ENCODE peak calls at places on chromosomes 13 and 19, in six cellular contexts. Y is AG04450, S is GM23338, A is HFF-Myc, X is uterus, G is upper lobe of right lung. T is an unnamed sample.

GRCh38 chr13:34931572-34931971 is 10.5 kb upstream of the NBEA start:
- DNase-seq in Y (no peak), S (no peak), G (no peak), X (no peak), A (no peak), T (no peak)

GRCh38 chr19:55091126-55091910 is 15.6 kb downstream of the EPS8L1 start:
- DNase-seq in Y (no peak), G (no peak), X (no peak), A (no peak), S (no peak), T (no peak)

GRCh38 chr13:44294868-44295267 is 78.8 kb upstream of the SERP2 start:
- DNase-seq in Y (no peak), A (no peak), X (no peak), G (no peak), S (no peak), T (no peak)

GRCh38 chr13:97879646-97880297 is 73.7 kb upstream of the IPO5 start:
- DNase-seq in G (no peak), A (peak; percentile 55), X (no peak), Y (peak; percentile 78), S (peak; percentile 39), T (peak; percentile 47)

GRCh38 chr19:50416815-50417137 is 2.0 kb upstream of the SPIB start:
- DNase-seq in X (no peak), G (no peak), Y (no peak), A (no peak), S (no peak), T (no peak)

GRCh38 chr13:41465215-41465907 is 8.0 kb downstream of the RGCC start:
- DNase-seq in A (peak; percentile 31), G (peak; percentile 77), Y (peak; percentile 53), S (no peak), X (no peak), T (peak; percentile 31)

GRCh38 chr19:41872775-41873647 is 4.1 kb upstream of the CD79A start:
- DNase-seq in Y (no peak), X (no peak), G (peak; percentile 92), A (no peak), S (peak; percentile 96), T (no peak)

GRCh38 chr13:73090116-73090811 is 31.5 kb downstream of the KLF5 start:
- DNase-seq in Y (peak; percentile 48), S (peak; percentile 72), X (no peak), A (peak; percentile 76), G (no peak), T (peak; percentile 85)

GRCh38 chr19:53792721-53793433 is 31.2 kb downstream of the NLRP12 start:
- DNase-seq in A (peak; percentile 66), S (peak; percentile 96), X (peak; percentile 65), Y (peak; percentile 61), G (peak; percentile 90), T (peak; percentile 13)

GRCh38 chr13:98480915-98481510 is 95.9 kb downstream of the STK24 start:
- DNase-seq in Y (no peak), G (no peak), X (no peak), S (no peak), A (no peak), T (no peak)

GRCh38 chr19:34232566-34233481 is 21.5 kb upstream of the GARRE1 start:
- DNase-seq in G (no peak), A (peak; percentile 49), S (no peak), Y (peak; percentile 74), X (peak; percentile 30), T (peak; percentile 70)

GRCh38 chr19:48630289-48631036 is 6.7 kb downstream of the DBP start:
- DNase-seq in S (peak; percentile 88), Y (no peak), G (peak; percentile 78), A (no peak), X (peak; percentile 77), T (no peak)

GRCh38 chr19:27887946-27888345 is 1325.0 kb downstream of the UQCRFS1 start:
- DNase-seq in A (no peak), Y (no peak), X (no peak), G (no peak), S (no peak), T (no peak)

GRCh38 chr19:5691205-5691929 is 1.3 kb downstream of the RPL36 start:
- DNase-seq in Y (no peak), A (no peak), G (peak; percentile 78), X (peak; percentile 77), S (peak; percentile 47), T (no peak)

GRCh38 chr13:49082653-49083536 is 107.2 kb downstream of the FNDC3A start:
- DNase-seq in X (no peak), S (no peak), A (no peak), Y (peak; percentile 84), G (no peak), T (no peak)

GRCh38 chr19:41702208-41702651 is 6.2 kb upstream of the CEACAM5 start:
- DNase-seq in G (no peak), S (no peak), X (no peak), Y (no peak), A (no peak), T (peak; percentile 40)

GRCh38 chr13:24161010-24161775 is 673 bp downstream of the SPATA13 start:
- DNase-seq in G (no peak), Y (no peak), S (peak; percentile 52), A (no peak), X (peak; percentile 29), T (no peak)

GRCh38 chr13:41458939-41459753 is 1.8 kb downstream of the RGCC start:
- DNase-seq in G (peak; percentile 70), A (no peak), Y (no peak), X (no peak), S (peak; percentile 70), T (no peak)

GRCh38 chr13:91684746-91685145 is 286.3 kb downstream of the GPC5 start:
- DNase-seq in G (no peak), X (no peak), S (no peak), Y (no peak), A (no peak), T (no peak)

GRCh38 chr19:45681391-45682015 is 10.2 kb downstream of the SNRPD2 start:
- DNase-seq in G (peak; percentile 93), Y (no peak), A (no peak), X (peak; percentile 82), S (peak; percentile 83), T (no peak)
- H3K4me3 ChIP-seq in G (peak overlapping the region; percentile 42), Y (peak overlapping the region; percentile 40), A (peak overlapping the region; percentile 24), X (peak overlapping the region; percentile 29), S (peak overlapping the region; percentile 51), T (peak overlapping the region; percentile 54)

GRCh38 chr19:39405261-39405912 is 1.3 kb upstream of the ZFP36 start:
- DNase-seq in G (no peak), A (no peak), S (no peak), Y (no peak), X (no peak), T (no peak)

GRCh38 chr19:39405930-39406655 is 554 bp upstream of the ZFP36 start:
- DNase-seq in A (no peak), S (peak; percentile 83), X (no peak), Y (no peak), G (no peak), T (no peak)

GRCh38 chr19:39402417-39403297 is 4.0 kb upstream of the ZFP36 start:
- DNase-seq in G (peak; percentile 97), X (peak; percentile 94), A (peak; percentile 73), Y (peak; percentile 81), S (peak; percentile 97), T (no peak)

GRCh38 chr19:39401549-39402416 is 4.9 kb upstream of the ZFP36 start:
- DNase-seq in S (no peak), Y (no peak), X (peak; percentile 49), G (peak; percentile 79), A (no peak), T (peak; percentile 80)

DNA sequence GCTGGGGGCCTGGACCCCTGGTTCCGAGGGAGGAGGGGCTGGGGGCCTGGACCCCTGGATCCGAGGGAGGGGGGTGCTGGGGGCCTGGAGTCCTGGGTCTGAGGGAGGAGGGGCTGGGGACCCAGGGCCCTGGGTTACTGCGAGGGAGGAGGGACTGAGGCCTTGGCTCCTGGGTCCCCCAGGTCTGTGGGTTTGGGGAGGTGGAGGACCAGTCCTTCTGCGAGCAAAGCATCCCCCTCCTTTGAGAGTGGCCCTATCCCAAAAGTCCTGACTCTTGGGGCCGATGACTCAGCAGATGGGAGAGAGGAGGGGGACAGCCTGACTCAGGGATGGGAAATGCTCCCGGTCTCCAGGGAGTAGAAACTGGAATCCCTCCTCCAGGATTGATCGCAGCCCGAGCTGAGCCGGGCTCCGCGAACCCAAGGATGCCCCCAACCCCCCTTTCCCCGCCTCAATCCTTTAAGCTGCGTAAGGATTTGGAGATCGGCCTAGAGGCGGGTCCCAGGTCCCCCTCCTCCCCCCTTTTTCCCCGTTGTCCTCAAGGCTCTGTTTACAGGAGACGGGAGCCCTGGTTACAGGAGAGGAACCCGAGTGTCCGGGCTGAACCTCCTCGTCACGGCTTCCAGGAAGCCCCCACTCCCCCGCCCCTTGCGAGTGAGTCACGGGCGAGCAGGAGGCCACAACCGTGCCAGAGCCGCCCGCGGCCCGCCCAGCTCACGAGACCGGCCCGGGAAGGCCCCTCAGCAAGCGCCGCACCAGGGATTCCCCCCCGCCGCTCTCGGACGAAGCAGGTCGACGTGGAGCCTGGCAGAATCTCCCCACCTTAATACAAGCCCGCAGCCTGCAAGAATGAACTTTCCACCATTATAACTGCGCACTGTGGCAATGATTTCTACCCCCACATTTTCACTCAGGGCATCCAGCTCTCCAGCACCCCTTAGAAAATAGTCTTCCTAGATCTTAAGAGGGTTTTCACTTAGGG is 3.0 kb upstream of the ZFP36 start:
- DNase-seq in A (peak; percentile 94), S (peak; percentile 92), X (peak; percentile 100), G (peak; percentile 99), Y (peak; percentile 99), T (peak; percentile 78)
- H3K4me3 ChIP-seq in A (peak overlapping the region; percentile 40), S (peak overlapping the region; percentile 99), X (peak overlapping the region; percentile 53), G (peak overlapping the region; percentile 48), Y (peak overlapping the region; percentile 53), T (peak overlapping the region; percentile 54)

DNA sequence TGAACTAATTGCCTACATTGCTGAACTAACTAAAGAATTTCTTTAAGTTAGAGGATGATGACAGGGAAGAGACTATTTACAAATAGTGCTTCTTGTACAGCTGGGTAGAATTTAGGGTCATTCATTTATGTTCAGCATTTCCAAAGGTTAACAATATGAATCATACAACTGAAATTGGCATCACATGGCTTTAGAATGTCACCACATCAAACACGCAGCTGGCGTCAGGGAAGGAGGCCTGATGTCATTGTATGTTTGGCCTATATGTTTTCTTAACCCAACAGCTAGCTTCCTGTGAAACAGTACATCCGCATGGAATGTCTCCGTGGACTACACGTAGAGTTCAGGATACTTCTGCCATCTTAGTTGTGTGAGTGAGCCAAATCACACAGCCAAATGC is 99.0 kb upstream of the TNFSF11 start:
- DNase-seq in A (no peak), Y (peak; percentile 49), G (no peak), X (no peak), S (no peak), T (no peak)
- H3K4me3 ChIP-seq in A (no peak overlapping the region), Y (no peak overlapping the region), G (no peak overlapping the region), X (no peak overlapping the region), S (no peak overlapping the region), T (no peak overlapping the region)

DNA sequence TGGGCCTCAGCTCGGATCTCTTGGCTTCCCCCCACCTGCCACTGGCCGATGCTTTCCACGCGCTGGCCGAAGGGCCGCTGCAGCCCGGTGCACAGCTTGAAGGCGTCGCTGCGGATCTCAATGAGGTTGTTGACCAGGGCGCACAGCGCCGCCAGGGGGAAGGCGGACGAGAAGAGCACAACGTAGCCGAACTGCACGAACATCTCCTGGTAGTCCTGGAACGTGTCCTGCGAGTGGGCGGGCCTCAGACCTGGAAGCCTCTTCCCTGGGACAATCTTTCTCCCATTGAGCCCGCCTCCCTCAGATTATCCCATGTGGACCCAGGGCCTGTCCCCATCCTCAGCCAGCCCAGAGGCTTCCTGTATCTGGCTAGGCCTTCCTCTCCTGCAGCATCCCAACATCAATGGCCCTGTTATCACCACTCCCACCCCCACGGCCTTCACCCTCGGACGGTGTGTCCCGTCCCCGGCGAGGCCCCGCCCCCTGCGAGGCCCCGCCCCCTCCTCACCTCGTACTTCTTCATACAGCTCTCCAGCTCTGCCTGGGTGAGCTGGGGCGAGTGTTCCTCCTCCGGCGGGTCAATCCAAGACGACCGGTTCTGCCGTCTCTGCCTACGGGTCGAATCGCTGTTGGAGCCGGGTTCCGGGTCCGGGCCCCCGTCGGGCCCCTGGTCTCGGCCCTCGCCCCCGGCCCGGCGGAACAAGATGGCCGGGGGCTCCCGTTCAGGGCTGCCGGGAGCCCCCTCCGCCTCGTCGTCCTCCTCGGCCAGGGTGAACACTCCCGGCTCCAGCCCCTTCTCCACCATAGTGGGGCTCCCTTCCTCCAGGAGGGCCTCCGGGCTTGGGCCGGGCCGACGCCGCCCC is 6.8 kb downstream of the ANO8 start:
- DNase-seq in Y (no peak), A (no peak), S (peak; percentile 98), G (peak; percentile 92), X (peak; percentile 75), T (no peak)
- H3K4me3 ChIP-seq in Y (no peak overlapping the region), A (no peak overlapping the region), S (peak overlapping the region; percentile 90), G (peak overlapping the region; percentile 47), X (peak overlapping the region; percentile 25), T (peak overlapping the region; percentile 28)